ENCODE peak calls at places on chromosomes 5 and 9, in five cellular contexts. One of them, this sample, is unnamed.
A peak's percentile ranks its signal among the peaks of the same experiment; 100 is the strongest.

GRCh38 chr9:13648068-13648467 is 368.6 kb upstream of the MPDZ start:
- DNase-seq in fibroblast of the aortic adventitia: no peak
- DNase-seq in dorsolateral prefrontal cortex: no peak
- DNase-seq in heart left ventricle: no peak
- DNase-seq in HL-60: no peak
- DNase-seq in this sample: no peak

GRCh38 chr9:137296214-137297059 is 5.6 kb downstream of the NRARP start:
- DNase-seq in fibroblast of the aortic adventitia: peak; percentile 46
- DNase-seq in dorsolateral prefrontal cortex: no peak
- DNase-seq in heart left ventricle: peak; percentile 92
- DNase-seq in HL-60: no peak
- DNase-seq in this sample: no peak

GRCh38 chr5:78005021-78005785 is 229.1 kb upstream of the TBCA start:
- DNase-seq in fibroblast of the aortic adventitia: peak; percentile 43
- DNase-seq in dorsolateral prefrontal cortex: no peak
- DNase-seq in heart left ventricle: no peak
- DNase-seq in HL-60: no peak
- DNase-seq in this sample: no peak

GRCh38 chr9:108884701-108885100 is 22.6 kb downstream of the ACTL7A start:
- DNase-seq in fibroblast of the aortic adventitia: no peak
- DNase-seq in dorsolateral prefrontal cortex: no peak
- DNase-seq in heart left ventricle: no peak
- DNase-seq in HL-60: no peak
- DNase-seq in this sample: no peak

GRCh38 chr9:129006328-129007034 is 21.6 kb downstream of the SH3GLB2 start:
- DNase-seq in fibroblast of the aortic adventitia: peak; percentile 79
- DNase-seq in dorsolateral prefrontal cortex: peak; percentile 81
- DNase-seq in heart left ventricle: peak; percentile 70
- DNase-seq in HL-60: peak; percentile 67
- DNase-seq in this sample: no peak

GRCh38 chr5:78496373-78496772 is 136.0 kb downstream of the SCAMP1 start:
- DNase-seq in fibroblast of the aortic adventitia: peak; percentile 37
- DNase-seq in dorsolateral prefrontal cortex: no peak
- DNase-seq in heart left ventricle: no peak
- DNase-seq in HL-60: no peak
- DNase-seq in this sample: no peak

GRCh38 chr5:177253252-177253651 is 50.3 kb downstream of the RAB24 start:
- DNase-seq in fibroblast of the aortic adventitia: no peak
- DNase-seq in dorsolateral prefrontal cortex: no peak
- DNase-seq in heart left ventricle: no peak
- DNase-seq in HL-60: no peak
- DNase-seq in this sample: no peak

GRCh38 chr9:123550797-123551196 is 194.8 kb downstream of the CRB2 start:
- DNase-seq in fibroblast of the aortic adventitia: no peak
- DNase-seq in dorsolateral prefrontal cortex: no peak
- DNase-seq in heart left ventricle: no peak
- DNase-seq in HL-60: no peak
- DNase-seq in this sample: no peak

GRCh38 chr9:134969401-134969800 is 51.7 kb upstream of the FCN1 start:
- DNase-seq in fibroblast of the aortic adventitia: no peak
- DNase-seq in dorsolateral prefrontal cortex: peak; percentile 14
- DNase-seq in heart left ventricle: no peak
- DNase-seq in HL-60: no peak
- DNase-seq in this sample: peak; percentile 38

GRCh38 chr5:38853753-38854470 is 8.1 kb downstream of the OSMR start:
- DNase-seq in fibroblast of the aortic adventitia: peak; percentile 91
- DNase-seq in dorsolateral prefrontal cortex: no peak
- DNase-seq in heart left ventricle: no peak
- DNase-seq in HL-60: no peak
- DNase-seq in this sample: no peak

GRCh38 chr9:126108240-126108639 is 218.4 kb upstream of the MVB12B start:
- DNase-seq in fibroblast of the aortic adventitia: peak; percentile 7
- DNase-seq in dorsolateral prefrontal cortex: no peak
- DNase-seq in heart left ventricle: no peak
- DNase-seq in HL-60: no peak
- DNase-seq in this sample: peak; percentile 19

GRCh38 chr9:2576631-2577030 is 45.0 kb upstream of the VLDLR start:
- DNase-seq in fibroblast of the aortic adventitia: no peak
- DNase-seq in dorsolateral prefrontal cortex: no peak
- DNase-seq in heart left ventricle: no peak
- DNase-seq in HL-60: no peak
- DNase-seq in this sample: no peak

GRCh38 chr9:130154816-130155215 is 17.4 kb upstream of the NCS1 start:
- DNase-seq in fibroblast of the aortic adventitia: no peak
- DNase-seq in dorsolateral prefrontal cortex: no peak
- DNase-seq in heart left ventricle: no peak
- DNase-seq in HL-60: no peak
- DNase-seq in this sample: no peak

GRCh38 chr9:135990468-135991429 is 29.6 kb upstream of the UBAC1 start:
- DNase-seq in fibroblast of the aortic adventitia: peak; percentile 56
- DNase-seq in dorsolateral prefrontal cortex: no peak
- DNase-seq in heart left ventricle: peak; percentile 66
- DNase-seq in HL-60: peak; percentile 34
- DNase-seq in this sample: no peak

GRCh38 chr9:135989722-135990467 is 28.7 kb upstream of the UBAC1 start:
- DNase-seq in fibroblast of the aortic adventitia: no peak
- DNase-seq in dorsolateral prefrontal cortex: peak; percentile 70
- DNase-seq in heart left ventricle: no peak
- DNase-seq in HL-60: peak; percentile 58
- DNase-seq in this sample: peak; percentile 62

GRCh38 chr9:135988493-135988892 is 27.3 kb upstream of the UBAC1 start:
- DNase-seq in fibroblast of the aortic adventitia: no peak
- DNase-seq in dorsolateral prefrontal cortex: no peak
- DNase-seq in heart left ventricle: no peak
- DNase-seq in HL-60: no peak
- DNase-seq in this sample: no peak

GRCh38 chr9:135987838-135988404 is 26.7 kb upstream of the UBAC1 start:
- DNase-seq in fibroblast of the aortic adventitia: no peak
- DNase-seq in dorsolateral prefrontal cortex: no peak
- DNase-seq in heart left ventricle: no peak
- DNase-seq in HL-60: no peak
- DNase-seq in this sample: no peak

GRCh38 chr9:135989157-135989556 is 28.0 kb upstream of the UBAC1 start:
- DNase-seq in fibroblast of the aortic adventitia: no peak
- DNase-seq in dorsolateral prefrontal cortex: no peak
- DNase-seq in heart left ventricle: no peak
- DNase-seq in HL-60: no peak
- DNase-seq in this sample: no peak
- TF ChIP-seq CTCF in fibroblast of the aortic adventitia: no peak
- TF ChIP-seq CTCF in dorsolateral prefrontal cortex: no peak
- TF ChIP-seq CTCF in heart left ventricle: no peak
- TF ChIP-seq CTCF in HL-60: no peak
- TF ChIP-seq CTCF in this sample: no peak

GRCh38 chr9:96450613-96451544 is 910 bp downstream of the HABP4 start:
- DNase-seq in fibroblast of the aortic adventitia: peak; percentile 34
- DNase-seq in dorsolateral prefrontal cortex: no peak
- DNase-seq in heart left ventricle: peak; percentile 21
- DNase-seq in HL-60: no peak
- DNase-seq in this sample: no peak
- TF ChIP-seq CTCF in fibroblast of the aortic adventitia: no peak
- TF ChIP-seq CTCF in dorsolateral prefrontal cortex: no peak
- TF ChIP-seq CTCF in heart left ventricle: no peak
- TF ChIP-seq CTCF in HL-60: no peak
- TF ChIP-seq CTCF in this sample: no peak

DNA sequence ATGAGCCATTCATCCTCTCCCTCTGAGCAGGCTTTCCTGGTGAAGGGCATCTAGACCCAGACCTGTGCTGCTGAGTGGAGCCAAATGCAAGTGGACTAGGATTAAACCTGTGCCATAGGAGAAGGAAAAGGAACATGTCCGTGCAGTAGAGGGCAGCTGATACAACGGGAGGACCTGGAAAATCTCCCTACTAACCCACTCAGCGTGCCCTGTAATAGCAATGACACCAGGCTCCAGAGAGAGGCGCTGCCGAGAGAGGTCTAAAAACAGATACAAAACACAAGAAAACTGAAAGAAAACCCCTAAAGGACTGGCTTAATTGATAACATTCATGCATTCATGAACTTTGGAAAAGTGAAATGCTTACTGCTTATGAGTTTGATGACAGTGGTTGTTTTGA is 60.8 kb downstream of the PFDN1 start:
- DNase-seq in fibroblast of the aortic adventitia: no peak
- DNase-seq in dorsolateral prefrontal cortex: no peak
- DNase-seq in heart left ventricle: no peak
- DNase-seq in HL-60: no peak
- DNase-seq in this sample: no peak
- TF ChIP-seq CTCF in fibroblast of the aortic adventitia: no peak
- TF ChIP-seq CTCF in dorsolateral prefrontal cortex: no peak
- TF ChIP-seq CTCF in heart left ventricle: peak; percentile 14
- TF ChIP-seq CTCF in HL-60: no peak
- TF ChIP-seq CTCF in this sample: no peak

GRCh38 chr5:37552770-37553719 is 173.9 kb downstream of the WDR70 start:
- DNase-seq in fibroblast of the aortic adventitia: peak; percentile 93
- DNase-seq in dorsolateral prefrontal cortex: no peak
- DNase-seq in heart left ventricle: no peak
- DNase-seq in HL-60: peak; percentile 58
- DNase-seq in this sample: no peak

GRCh38 chr5:37553720-37554402 is 174.7 kb downstream of the WDR70 start:
- DNase-seq in fibroblast of the aortic adventitia: peak; percentile 73
- DNase-seq in dorsolateral prefrontal cortex: no peak
- DNase-seq in heart left ventricle: no peak
- DNase-seq in HL-60: no peak
- DNase-seq in this sample: no peak

GRCh38 chr5:37554403-37554739 is 175.3 kb downstream of the WDR70 start:
- DNase-seq in fibroblast of the aortic adventitia: no peak
- DNase-seq in dorsolateral prefrontal cortex: no peak
- DNase-seq in heart left ventricle: no peak
- DNase-seq in HL-60: no peak
- DNase-seq in this sample: no peak

GRCh38 chr5:37557734-37558293 is 178.7 kb downstream of the WDR70 start:
- DNase-seq in fibroblast of the aortic adventitia: no peak
- DNase-seq in dorsolateral prefrontal cortex: no peak
- DNase-seq in heart left ventricle: no peak
- DNase-seq in HL-60: no peak
- DNase-seq in this sample: no peak

DNA sequence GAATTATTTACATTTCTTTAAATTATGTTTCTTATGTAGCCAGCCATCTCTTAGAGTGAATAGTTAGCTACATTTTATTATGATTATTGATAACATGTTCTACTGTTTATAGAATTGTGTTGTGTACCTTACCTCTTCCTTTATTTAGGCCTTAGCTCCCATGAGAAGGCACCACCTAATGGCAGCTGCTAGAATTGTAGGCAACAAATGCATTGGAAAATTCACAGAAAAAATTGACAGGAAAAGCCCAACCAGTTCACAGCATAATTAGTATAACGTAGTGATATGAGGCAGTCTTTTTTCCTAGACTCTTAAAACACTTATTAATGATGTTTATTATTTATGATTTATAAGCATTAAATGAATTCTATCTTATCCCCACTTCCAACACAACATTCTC is 175.8 kb downstream of the WDR70 start:
- DNase-seq in fibroblast of the aortic adventitia: no peak
- DNase-seq in dorsolateral prefrontal cortex: no peak
- DNase-seq in heart left ventricle: no peak
- DNase-seq in HL-60: peak; percentile 12
- DNase-seq in this sample: no peak
- TF ChIP-seq CTCF in fibroblast of the aortic adventitia: peak; percentile 20
- TF ChIP-seq CTCF in dorsolateral prefrontal cortex: no peak
- TF ChIP-seq CTCF in heart left ventricle: peak; percentile 26
- TF ChIP-seq CTCF in HL-60: peak; percentile 21
- TF ChIP-seq CTCF in this sample: peak; percentile 50

DNA sequence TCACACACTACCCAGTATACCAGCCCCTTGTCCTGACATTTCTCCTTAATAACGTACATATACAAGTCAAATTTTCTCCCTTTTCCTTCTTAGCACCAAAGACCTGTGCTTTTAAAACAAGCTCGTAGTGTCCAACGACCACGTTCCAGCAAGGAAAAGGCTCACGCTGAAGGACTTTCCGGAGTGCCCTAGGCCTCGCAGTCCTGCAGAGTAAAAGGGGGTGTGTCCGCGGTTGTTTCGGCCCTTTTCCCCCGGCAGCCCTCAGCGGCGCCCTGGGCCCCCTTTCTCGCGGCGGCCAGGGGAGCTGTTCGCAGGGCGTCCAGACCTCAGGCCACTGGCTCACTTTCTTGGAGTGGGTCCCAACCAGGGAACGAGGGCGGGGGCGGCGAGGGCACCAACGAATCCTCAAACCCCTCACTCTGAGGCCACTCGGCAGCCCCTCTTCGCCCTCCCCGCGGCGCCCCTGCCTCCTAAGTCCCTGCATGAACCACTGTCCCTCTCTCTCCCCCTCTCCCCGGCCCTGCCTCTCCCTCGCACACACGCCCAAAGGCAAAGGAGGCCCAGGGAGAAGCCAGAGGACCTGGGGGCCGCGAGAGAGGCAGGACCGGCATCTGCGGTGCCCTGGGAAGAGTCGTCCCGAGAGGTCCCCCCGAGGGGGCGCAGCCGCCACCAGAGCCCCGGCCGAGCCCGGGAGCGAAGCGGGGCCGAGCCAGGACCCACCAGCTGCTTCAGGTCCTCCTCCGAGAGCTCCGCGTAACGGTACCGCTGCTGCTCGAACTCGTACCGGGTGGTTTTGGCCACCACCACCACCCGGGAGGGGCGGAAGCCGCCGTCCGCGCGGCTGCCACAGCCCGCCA is 718 bp downstream of the NADK2 start:
- DNase-seq in fibroblast of the aortic adventitia: peak; percentile 59
- DNase-seq in dorsolateral prefrontal cortex: peak; percentile 41
- DNase-seq in heart left ventricle: peak; percentile 65
- DNase-seq in HL-60: peak; percentile 53
- DNase-seq in this sample: peak; percentile 48
- TF ChIP-seq CTCF in fibroblast of the aortic adventitia: no peak
- TF ChIP-seq CTCF in dorsolateral prefrontal cortex: no peak
- TF ChIP-seq CTCF in heart left ventricle: no peak
- TF ChIP-seq CTCF in HL-60: no peak
- TF ChIP-seq CTCF in this sample: no peak

DNA sequence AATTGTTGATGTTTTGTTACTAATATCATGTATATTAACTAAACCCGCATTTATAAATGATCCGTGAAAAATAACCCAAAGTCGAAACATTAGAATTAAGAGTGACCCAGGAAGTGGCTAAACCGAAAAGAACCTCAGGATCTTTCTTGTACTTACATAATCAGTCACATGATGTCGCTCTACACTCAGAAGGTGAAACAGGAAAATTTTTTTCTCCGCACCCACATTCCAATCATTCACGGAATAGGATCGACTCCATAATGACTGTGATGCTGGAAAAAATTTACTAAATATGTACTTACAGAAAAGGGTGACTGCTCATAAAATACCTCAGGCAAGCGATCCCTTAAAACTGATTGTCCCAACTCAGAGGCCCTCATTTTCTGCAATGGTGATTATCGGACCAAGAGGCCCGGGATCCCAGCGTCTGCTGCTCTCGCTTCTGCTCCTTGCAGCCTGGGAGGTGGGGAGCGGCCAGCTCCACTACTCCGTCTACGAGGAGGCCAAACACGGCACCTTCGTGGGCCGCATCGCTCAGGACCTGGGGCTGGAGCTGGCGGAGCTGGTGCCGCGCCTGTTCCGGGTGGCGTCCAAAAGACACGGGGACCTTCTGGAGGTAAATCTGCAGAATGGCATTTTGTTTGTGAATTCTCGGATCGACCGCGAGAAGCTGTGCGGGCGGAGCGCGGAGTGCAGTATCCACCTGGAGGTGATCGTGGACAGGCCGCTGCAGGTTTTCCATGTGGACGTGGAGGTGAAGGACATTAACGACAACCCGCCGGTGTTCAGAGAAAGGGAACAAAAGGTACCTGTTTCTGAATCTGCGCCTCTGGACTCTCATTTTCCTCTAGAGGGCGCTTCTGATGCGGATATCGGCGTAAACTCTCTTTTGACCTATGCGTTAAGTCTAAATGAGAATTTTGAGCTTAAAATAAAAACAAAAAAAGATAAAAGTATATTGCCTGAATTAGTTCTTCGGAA is at the start of gene PCDHA12:
- DNase-seq in fibroblast of the aortic adventitia: no peak
- DNase-seq in dorsolateral prefrontal cortex: no peak
- DNase-seq in heart left ventricle: no peak
- DNase-seq in HL-60: no peak
- DNase-seq in this sample: no peak
- TF ChIP-seq CTCF in fibroblast of the aortic adventitia: no peak
- TF ChIP-seq CTCF in dorsolateral prefrontal cortex: no peak
- TF ChIP-seq CTCF in heart left ventricle: no peak
- TF ChIP-seq CTCF in HL-60: no peak
- TF ChIP-seq CTCF in this sample: no peak